ENCODE peak calls at places on chromosomes 12 and 14, in nine cellular contexts. S, F, B, R, T, V, D, C and N are unnamed samples.

GRCh38 chr14:26808407-26808806 is 210.6 kb upstream of the NOVA1 start:
- DNase-seq in S (no peak), F (no peak), B (no peak), R (no peak), T (no peak), V (no peak), D (no peak), C (no peak), N (no peak)

GRCh38 chr14:105294142-105294597 is 6.6 kb downstream of the BRF1 start:
- DNase-seq in S (no peak), F (no peak), B (peak), R (no peak), T (no peak), V (peak), D (peak), C (no peak), N (no peak)

GRCh38 chr14:46137786-46138185 is 513.8 kb downstream of the RPL10L start:
- DNase-seq in S (no peak), F (no peak), B (no peak), R (no peak), T (no peak), V (no peak), D (no peak), C (no peak), N (no peak)

GRCh38 chr12:73514672-73515071 is 1023.0 kb upstream of the ATXN7L3B start:
- DNase-seq in S (no peak), F (no peak), B (no peak), R (no peak), T (no peak), V (peak), D (no peak), C (no peak), N (no peak)

GRCh38 chr14:105944632-105945610 is 418.5 kb downstream of the TMEM121 start:
- DNase-seq in S (peak), F (peak), B (peak), R (peak), T (peak), V (peak), D (peak), C (no peak), N (peak)

GRCh38 chr12:48045061-48045846 is 41.0 kb upstream of the COL2A1 start:
- DNase-seq in S (no peak), F (no peak), B (no peak), R (no peak), T (no peak), V (no peak), D (no peak), C (no peak), N (no peak)

GRCh38 chr14:102770910-102771543 is 6.2 kb upstream of the TRAF3 start:
- DNase-seq in S (no peak), F (no peak), B (no peak), R (no peak), T (peak), V (no peak), D (no peak), C (no peak), N (no peak)

GRCh38 chr12:58479403-58479802 is 440.9 kb downstream of the LRIG3 start:
- DNase-seq in S (no peak), F (no peak), B (no peak), R (no peak), T (no peak), V (no peak), D (no peak), C (no peak), N (no peak)

GRCh38 chr14:92800525-92800924 is 6.4 kb downstream of the GOLGA5 start:
- DNase-seq in S (no peak), F (no peak), B (no peak), R (no peak), T (no peak), V (no peak), D (no peak), C (no peak), N (no peak)

GRCh38 chr12:123734268-123734667 is 22.1 kb downstream of the ATP6V0A2 start:
- DNase-seq in S (no peak), F (no peak), B (no peak), R (no peak), T (no peak), V (no peak), D (no peak), C (no peak), N (no peak)

GRCh38 chr12:6607751-6608591 is 792 bp upstream of the CHD4 start:
- DNase-seq in S (peak), F (peak), B (no peak), R (peak), T (peak), V (peak), D (peak), C (peak), N (peak)

GRCh38 chr12:89950421-89950820 is 241.8 kb upstream of the ATP2B1 start:
- DNase-seq in S (no peak), F (no peak), B (no peak), R (no peak), T (no peak), V (no peak), D (no peak), C (no peak), N (no peak)

GRCh38 chr14:61296707-61297502 is 15.8 kb upstream of the TMEM30B start:
- DNase-seq in S (no peak), F (no peak), B (no peak), R (peak), T (no peak), V (peak), D (no peak), C (peak), N (peak)

GRCh38 chr12:127811988-127812387 is 455.0 kb upstream of the TMEM132C start:
- DNase-seq in S (no peak), F (no peak), B (no peak), R (no peak), T (no peak), V (no peak), D (no peak), C (no peak), N (no peak)

GRCh38 chr12:70774055-70774454 is 136.8 kb upstream of the PTPRB start:
- DNase-seq in S (no peak), F (no peak), B (no peak), R (peak), T (no peak), V (no peak), D (no peak), C (peak), N (no peak)

GRCh38 chr14:102853703-102854396 is 68.6 kb upstream of the AMN start:
- DNase-seq in S (no peak), F (no peak), B (no peak), R (no peak), T (no peak), V (no peak), D (no peak), C (no peak), N (no peak)

GRCh38 chr14:39576726-39577125 is 144.5 kb upstream of the FBXO33 start:
- DNase-seq in S (no peak), F (no peak), B (no peak), R (no peak), T (no peak), V (no peak), D (no peak), C (no peak), N (no peak)

GRCh38 chr12:46892887-46893286 is 67.1 kb upstream of the SLC38A4 start:
- DNase-seq in S (no peak), F (no peak), B (no peak), R (no peak), T (no peak), V (no peak), D (no peak), C (no peak), N (no peak)

GRCh38 chr12:48160807-48161206 is 3.5 kb upstream of the ASB8 start:
- DNase-seq in S (no peak), F (no peak), B (no peak), R (no peak), T (no peak), V (no peak), D (no peak), C (no peak), N (no peak)

GRCh38 chr12:77808534-77808933 is 22.2 kb upstream of the NAV3 start:
- DNase-seq in S (no peak), F (no peak), B (no peak), R (no peak), T (no peak), V (no peak), D (no peak), C (no peak), N (no peak)

GRCh38 chr12:123062682-123063426 is 82.4 kb downstream of the ARL6IP4 start:
- DNase-seq in S (peak), F (no peak), B (no peak), R (no peak), T (peak), V (no peak), D (peak), C (no peak), N (no peak)

GRCh38 chr12:46489951-46490388 is 117.4 kb upstream of the SLC38A2 start:
- DNase-seq in S (no peak), F (no peak), B (no peak), R (no peak), T (no peak), V (no peak), D (no peak), C (no peak), N (no peak)

GRCh38 chr14:55245657-55246268 is 25.5 kb upstream of the FBXO34 start:
- DNase-seq in S (no peak), F (no peak), B (no peak), R (no peak), T (no peak), V (no peak), D (peak), C (peak), N (peak)

GRCh38 chr12:49730568-49731101 is 10.7 kb upstream of the TMBIM6 start:
- DNase-seq in S (no peak), F (no peak), B (no peak), R (no peak), T (no peak), V (no peak), D (no peak), C (no peak), N (no peak)

GRCh38 chr14:102508774-102509743 is 517 bp downstream of the ANKRD9 start:
- DNase-seq in S (peak), F (peak), B (no peak), R (no peak), T (peak), V (peak), D (peak), C (no peak), N (no peak)

GRCh38 chr14:65832431-65833253 is 420.1 kb downstream of the FUT8 start:
- DNase-seq in S (no peak), F (no peak), B (no peak), R (peak), T (no peak), V (peak), D (no peak), C (peak), N (no peak)

GRCh38 chr12:34398366-34398705 is 376.0 kb downstream of the ALG10 start:
- DNase-seq in S (peak), F (no peak), B (no peak), R (no peak), T (peak), V (peak), D (no peak), C (no peak), N (no peak)

GRCh38 chr14:60974070-60974469 is 6.8 kb downstream of the TRMT5 start:
- DNase-seq in S (no peak), F (no peak), B (no peak), R (no peak), T (no peak), V (no peak), D (no peak), C (no peak), N (no peak)

GRCh38 chr14:69395929-69396328 is 2.2 kb downstream of the ERH start:
- DNase-seq in S (no peak), F (no peak), B (no peak), R (no peak), T (no peak), V (no peak), D (no peak), C (no peak), N (no peak)

GRCh38 chr12:32413412-32413811 is 14.1 kb downstream of the FGD4 start:
- DNase-seq in S (no peak), F (no peak), B (no peak), R (no peak), T (no peak), V (no peak), D (no peak), C (no peak), N (no peak)

GRCh38 chr14:99418217-99418616 is 62.4 kb downstream of the SETD3 start:
- DNase-seq in S (no peak), F (no peak), B (no peak), R (no peak), T (no peak), V (no peak), D (no peak), C (no peak), N (no peak)

GRCh38 chr12:127550271-127550670 is 716.7 kb upstream of the TMEM132C start:
- DNase-seq in S (no peak), F (no peak), B (no peak), R (peak), T (no peak), V (no peak), D (no peak), C (peak), N (no peak)

GRCh38 chr12:121911824-121912585 is 6.4 kb upstream of the CFAP251 start:
- DNase-seq in S (no peak), F (no peak), B (no peak), R (no peak), T (no peak), V (no peak), D (peak), C (no peak), N (no peak)

GRCh38 chr12:108697905-108698304 is 33.4 kb downstream of the CORO1C start:
- DNase-seq in S (no peak), F (no peak), B (no peak), R (no peak), T (no peak), V (no peak), D (no peak), C (no peak), N (no peak)